ENCODE peak calls at places on chromosome 6, in ten cellular contexts. K is IMR-90; V is LoVo; G is NCI-H2081; T is NCI-H748 treated with DMSO at 0.1 percent for 48 hours; I is MV-4-11; R is stimulated activated CD4-positive, alpha-beta T cell treated with anti-CD3 and anti-CD28 coated beads, Interleukin-4, amount 100 ng/mL, for 1 hour; X is NCI-H1436; L is retina; W is stimulated activated CD8-positive, alpha-beta memory T cell treated with anti-CD3 and anti-CD28 coated beads, Interleukin-15, amount 100 ng/mL, for 48 hours. B is an unnamed sample.

GRCh38 chr6:63640062-63640461 is 4.5 kb downstream of the PHF3 start:
- DNase-seq in G (no peak), W (no peak), I (no peak), V (no peak), X (no peak), T (no peak), R (no peak), L (no peak), K (peak; percentile 79), B (no peak)

GRCh38 chr6:56540950-56541600 is 101.6 kb downstream of the DST start:
- DNase-seq in R (no peak), L (peak; percentile 53), T (peak; percentile 56), V (no peak), W (no peak), X (no peak), K (peak; percentile 58), I (no peak), G (no peak), B (peak; percentile 57)

GRCh38 chr6:16803294-16804006 is 42.2 kb upstream of the ATXN1 start:
- DNase-seq in R (no peak), V (no peak), G (no peak), W (no peak), L (peak; percentile 95), K (peak; percentile 82), I (no peak), X (peak; percentile 88), T (no peak), B (no peak)

GRCh38 chr6:150573041-150573681 is 26.5 kb upstream of the PLEKHG1 start:
- DNase-seq in K (no peak), X (no peak), G (no peak), V (no peak), R (no peak), T (no peak), I (no peak), W (no peak), L (peak; percentile 61), B (no peak)

GRCh38 chr6:10151144-10151915 is 263.5 kb downstream of the TFAP2A start:
- DNase-seq in K (peak; percentile 5), V (no peak), T (peak; percentile 77), I (no peak), L (peak; percentile 16), W (no peak), X (peak; percentile 8), R (no peak), G (no peak), B (no peak)

GRCh38 chr6:153790881-153791473 is 248.1 kb upstream of the OPRM1 start:
- DNase-seq in L (no peak), W (no peak), T (no peak), X (no peak), G (no peak), V (no peak), K (no peak), R (no peak), I (no peak), B (no peak)

GRCh38 chr6:160221423-160221822 is 37.2 kb downstream of the SLC22A2 start:
- DNase-seq in I (peak; percentile 63), K (no peak), W (no peak), L (no peak), G (no peak), X (no peak), V (peak; percentile 5), R (no peak), T (no peak), B (no peak)

GRCh38 chr6:38137609-38138008 is 318.1 kb downstream of the ZFAND3 start:
- DNase-seq in T (no peak), I (no peak), R (no peak), K (no peak), L (no peak), X (no peak), G (no peak), V (no peak), W (no peak), B (no peak)

GRCh38 chr6:114346451-114346850 is 3.6 kb upstream of the HS3ST5 start:
- DNase-seq in X (no peak), I (no peak), W (no peak), G (no peak), V (no peak), L (no peak), T (no peak), K (no peak), R (no peak), B (no peak)

GRCh38 chr6:23350752-23351453 is 775.1 kb upstream of the NRSN1 start:
- DNase-seq in V (no peak), R (no peak), T (no peak), L (no peak), K (no peak), W (no peak), G (no peak), I (no peak), X (no peak), B (no peak)

GRCh38 chr6:38184780-38185080 is 365.2 kb downstream of the ZFAND3 start:
- DNase-seq in R (no peak), G (no peak), I (no peak), T (no peak), V (no peak), X (no peak), W (no peak), K (no peak), L (no peak), B (no peak)

GRCh38 chr6:166470863-166471410 is 88.2 kb upstream of the MPC1 start:
- DNase-seq in I (no peak), L (no peak), G (no peak), W (no peak), V (no peak), K (no peak), X (no peak), R (no peak), T (no peak), B (no peak)

GRCh38 chr6:47195251-47195650 is 114.5 kb downstream of the TNFRSF21 start:
- DNase-seq in K (peak; percentile 39), G (no peak), X (no peak), V (no peak), I (no peak), T (no peak), W (no peak), R (no peak), L (no peak), B (no peak)

GRCh38 chr6:136463796-136464542 is 86.3 kb downstream of the MAP7 start:
- DNase-seq in K (no peak), I (no peak), X (no peak), W (no peak), T (no peak), G (no peak), V (no peak), R (no peak), L (no peak), B (no peak)

GRCh38 chr6:114342086-114342825 is 567 bp downstream of the HS3ST5 start:
- DNase-seq in T (peak; percentile 13), X (peak; percentile 40), G (no peak), V (no peak), R (no peak), W (no peak), K (no peak), I (no peak), L (peak; percentile 86), B (no peak)

GRCh38 chr6:158711264-158711663 is 61.4 kb downstream of the SYTL3 start:
- DNase-seq in R (no peak), W (no peak), X (no peak), L (no peak), G (no peak), K (peak; percentile 87), V (peak; percentile 55), T (no peak), I (no peak), B (no peak)

GRCh38 chr6:169592558-169592957 is 109.3 kb downstream of the WDR27 start:
- DNase-seq in V (no peak), K (peak; percentile 79), I (no peak), T (no peak), X (no peak), L (no peak), W (no peak), R (no peak), G (no peak), B (no peak)

GRCh38 chr6:106281088-106281487 is 44.5 kb downstream of the ATG5 start:
- DNase-seq in T (no peak), K (peak; percentile 38), V (no peak), W (no peak), G (no peak), X (no peak), I (no peak), R (no peak), L (no peak), B (no peak)

GRCh38 chr6:112188906-112189305 is 65.5 kb downstream of the LAMA4 start:
- DNase-seq in T (no peak), K (peak; percentile 44), G (no peak), V (no peak), R (no peak), X (no peak), W (no peak), L (no peak), I (no peak), B (no peak)

GRCh38 chr6:144334150-144334708 is 49.1 kb downstream of the UTRN start:
- DNase-seq in V (no peak), L (no peak), G (no peak), T (no peak), R (peak; percentile 54), I (peak; percentile 84), W (peak; percentile 60), K (no peak), X (no peak), B (no peak)

GRCh38 chr6:373031-373430 is 18.5 kb upstream of the IRF4 start:
- DNase-seq in X (no peak), K (no peak), I (no peak), W (no peak), L (no peak), V (no peak), T (no peak), R (no peak), G (no peak), B (no peak)

B was measured in NCI-H1048.